ENCODE peak calls at places on chromosomes 3 and 15, in eight cellular contexts. G is mammary epithelial cell, O is HL-60, C is Peyer's patch, Y is stomach, F is AG04450, H is astrocyte, I is A673. L is an unnamed sample. For H3K27me3, the result is how much of the 10 kb centered on the place peaks cover.

GRCh38 chr3:48372862-48373435 is 930 bp downstream of the FBXW12 start:
- DNase-seq in G (no peak), O (no peak), C (no peak), Y (no peak), F (no peak), H (no peak), I (no peak), L (no peak)

GRCh38 chr3:170531557-170532335 is 54.1 kb downstream of the SLC7A14 start:
- DNase-seq in G (no peak), O (no peak), C (no peak), Y (no peak), F (no peak), H (no peak), I (no peak), L (no peak)

GRCh38 chr15:74173545-74174215 is at the start of gene ISLR:
- DNase-seq in G (no peak), O (no peak), C (peak), Y (no peak), F (no peak), H (peak), I (peak), L (no peak)

GRCh38 chr3:101829066-101829830 is 20.1 kb upstream of the NFKBIZ start:
- DNase-seq in G (peak), O (no peak), C (peak), Y (peak), F (no peak), H (peak), I (no peak), L (no peak)

GRCh38 chr15:74345051-74345450 is 22.4 kb downstream of the CYP11A1 start:
- DNase-seq in G (no peak), O (no peak), C (no peak), Y (no peak), F (no peak), H (peak), I (no peak), L (no peak)

GRCh38 chr3:122936335-122936734 is 91.2 kb downstream of the SEMA5B start:
- DNase-seq in G (no peak), O (no peak), C (no peak), Y (no peak), F (no peak), H (no peak), I (no peak), L (no peak)

GRCh38 chr3:197533396-197534347 is 22.1 kb downstream of the BDH1 start:
- DNase-seq in G (peak), O (no peak), C (no peak), Y (no peak), F (no peak), H (no peak), I (no peak), L (no peak)

GRCh38 chr3:102180291-102180931 is 254.4 kb upstream of the ZPLD1 start:
- DNase-seq in G (no peak), O (no peak), C (no peak), Y (no peak), F (peak), H (peak), I (peak), L (no peak)

GRCh38 chr3:98906230-98906629 is 4.7 kb upstream of the DCBLD2 start:
- DNase-seq in G (peak), O (no peak), C (no peak), Y (no peak), F (peak), H (peak), I (no peak), L (no peak)

GRCh38 chr3:42078686-42079085 is 12.5 kb upstream of the TRAK1 start:
- DNase-seq in G (no peak), O (no peak), C (no peak), Y (no peak), F (no peak), H (no peak), I (no peak), L (no peak)

GRCh38 chr3:119559441-119559963 is at the start of gene CD80:
- DNase-seq in G (peak), O (peak), C (peak), Y (peak), F (no peak), H (peak), I (peak), L (peak)

GRCh38 chr15:92817339-92817886 is 82.7 kb upstream of the CHD2 start:
- DNase-seq in G (no peak), O (no peak), C (peak), Y (no peak), F (no peak), H (no peak), I (no peak), L (no peak)

GRCh38 chr15:56228854-56229253 is 14.8 kb downstream of the RFX7 start:
- DNase-seq in G (no peak), O (no peak), C (no peak), Y (no peak), F (no peak), H (no peak), I (no peak), L (no peak)

GRCh38 chr3:174170248-174170647 is 688.9 kb upstream of the NAALADL2 start:
- DNase-seq in G (no peak), O (no peak), C (no peak), Y (no peak), F (no peak), H (no peak), I (peak), L (no peak)

GRCh38 chr3:176807938-176808337 is 389.3 kb downstream of the TBL1XR1 start:
- DNase-seq in G (no peak), O (no peak), C (no peak), Y (no peak), F (no peak), H (no peak), I (no peak), L (no peak)

GRCh38 chr3:190443257-190443656 is 6.4 kb downstream of the TMEM207 start:
- DNase-seq in G (no peak), O (peak), C (no peak), Y (no peak), F (no peak), H (no peak), I (peak), L (no peak)

GRCh38 chr3:53195602-53196574 is 34.9 kb downstream of the PRKCD start:
- DNase-seq in G (peak), O (no peak), C (peak), Y (peak), F (no peak), H (no peak), I (peak), L (peak)

GRCh38 chr3:21020043-21020442 is 731.0 kb downstream of the ZNF385D start:
- DNase-seq in G (no peak), O (no peak), C (no peak), Y (no peak), F (no peak), H (no peak), I (no peak), L (no peak)

GRCh38 chr15:51132384-51133139 is 37.9 kb upstream of the TNFAIP8L3 start:
- DNase-seq in G (peak), O (no peak), C (no peak), Y (no peak), F (peak), H (peak), I (peak), L (no peak)

GRCh38 chr15:77012868-77013267 is 17.9 kb downstream of the PSTPIP1 start:
- DNase-seq in G (no peak), O (no peak), C (peak), Y (no peak), F (no peak), H (no peak), I (no peak), L (no peak)

GRCh38 chr15:68218847-68219798 is 10.4 kb downstream of the CLN6 start:
- DNase-seq in G (no peak), O (no peak), C (peak), Y (peak), F (no peak), H (no peak), I (no peak), L (no peak)

GRCh38 chr3:156142649-156143048 is 22.3 kb downstream of the KCNAB1 start:
- DNase-seq in G (no peak), O (no peak), C (no peak), Y (no peak), F (no peak), H (no peak), I (no peak), L (no peak)

GRCh38 chr3:65886376-65886775 is 152.3 kb downstream of the MAGI1 start:
- DNase-seq in G (no peak), O (no peak), C (no peak), Y (no peak), F (no peak), H (no peak), I (no peak), L (no peak)

GRCh38 chr15:75153084-75153483 is 48.6 kb upstream of the C15orf39 start:
- DNase-seq in G (no peak), O (peak), C (peak), Y (no peak), F (no peak), H (peak), I (peak), L (no peak)

GRCh38 chr3:4720316-4721075 is 227.3 kb downstream of the ITPR1 start:
- DNase-seq in G (peak), O (peak), C (peak), Y (peak), F (no peak), H (peak), I (peak), L (no peak)

GRCh38 chr3:81308296-81308695 is 453.1 kb downstream of the GBE1 start:
- DNase-seq in G (no peak), O (no peak), C (no peak), Y (no peak), F (no peak), H (peak), I (no peak), L (no peak)

GRCh38 chr3:171862993-171863521 is 19.9 kb downstream of the TMEM212 start:
- DNase-seq in G (no peak), O (no peak), C (no peak), Y (no peak), F (no peak), H (peak), I (no peak), L (no peak)

GRCh38 chr3:187456268-187456667 is 88.1 kb downstream of the RTP4 start:
- DNase-seq in G (no peak), O (no peak), C (no peak), Y (peak), F (no peak), H (no peak), I (peak), L (no peak)

GRCh38 chr3:197305854-197306253 is 7.4 kb upstream of the DLG1 start:
- DNase-seq in G (peak), O (no peak), C (no peak), Y (no peak), F (peak), H (peak), I (no peak), L (peak)

GRCh38 chr15:58066042-58066867 is 744 bp upstream of the ALDH1A2 start:
- DNase-seq in G (peak), O (no peak), C (peak), Y (peak), F (no peak), H (no peak), I (peak), L (peak)
- H3K27me3 ChIP-seq in G (under half), O (half or more), C (under half), Y (under half), F (under half), H (half or more), I (half or more), L (under half)

DNA sequence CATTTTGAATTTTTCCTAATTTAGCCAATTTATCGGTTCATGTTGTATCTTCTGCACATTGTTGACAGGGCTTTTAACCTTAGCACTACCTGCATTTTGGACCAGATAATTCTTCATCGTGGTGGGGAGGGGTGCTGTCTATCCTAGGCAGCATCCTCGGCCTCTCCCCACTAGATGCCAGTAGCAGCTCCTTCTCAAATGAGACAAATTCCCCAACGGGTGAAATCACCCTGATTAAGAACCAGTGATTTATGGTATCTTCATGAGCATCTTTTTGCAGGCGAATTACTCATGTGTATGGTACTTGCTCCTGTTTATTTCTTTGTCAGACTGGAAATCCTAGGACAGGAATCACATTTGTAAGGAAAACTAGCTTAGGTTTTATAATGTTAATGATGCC is 68.0 kb downstream of the C3orf70 start:
- DNase-seq in G (peak), O (no peak), C (no peak), Y (no peak), F (peak), H (peak), I (no peak), L (no peak)
- TF ChIP-seq CTCF in G (no peak), O (no peak), C (no peak), Y (no peak), F (peak), H (peak), I (no peak), L (no peak)

DNA sequence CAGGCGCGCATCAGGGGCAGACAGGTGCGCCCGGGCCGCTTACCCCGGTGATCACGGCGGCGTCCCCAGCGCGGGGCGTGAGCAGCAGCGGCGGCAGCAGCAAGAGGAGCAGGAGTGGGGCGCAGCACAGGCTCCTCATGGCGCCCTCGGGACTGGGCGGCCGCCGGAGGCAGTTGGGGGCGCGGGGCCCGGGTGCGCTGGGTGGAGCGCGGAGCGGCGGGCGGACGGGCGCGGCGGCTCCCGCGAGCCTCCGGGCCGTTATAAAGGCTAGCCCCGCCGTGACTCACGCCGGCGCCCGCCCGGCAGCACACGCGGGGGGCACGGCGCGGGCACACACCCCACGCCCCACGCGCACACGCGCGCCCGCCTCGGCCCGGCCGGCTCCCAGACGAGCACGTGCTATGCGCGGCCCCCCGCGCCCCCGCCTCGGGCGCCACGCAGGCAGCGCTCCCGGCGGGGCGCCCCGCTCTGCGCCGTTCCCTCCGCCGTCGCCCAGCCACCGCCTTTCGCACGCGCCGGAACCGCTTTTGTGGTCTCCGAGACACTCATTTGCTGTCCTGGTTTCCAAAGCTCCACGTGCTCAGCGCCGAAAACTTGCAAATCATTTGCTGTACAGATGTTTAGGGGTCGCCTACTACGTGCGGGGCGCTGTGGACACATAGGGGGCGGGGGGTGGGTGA is at the start of gene PROK2:
- DNase-seq in G (no peak), O (no peak), C (no peak), Y (no peak), F (no peak), H (no peak), I (peak), L (no peak)
- H3K27me3 ChIP-seq in G (under half), O (under half), C (under half), Y (under half), F (under half), H (half or more), I (under half), L (under half)

GRCh38 chr3:70061111-70061510 is 61.6 kb downstream of the SAMMSON start:
- DNase-seq in G (no peak), O (no peak), C (no peak), Y (no peak), F (no peak), H (no peak), I (no peak), L (no peak)

GRCh38 chr3:70069557-70069956 is 70.0 kb downstream of the SAMMSON start:
- DNase-seq in G (no peak), O (no peak), C (no peak), Y (no peak), F (no peak), H (no peak), I (no peak), L (no peak)

GRCh38 chr3:70065666-70066253 is 66.2 kb downstream of the SAMMSON start:
- DNase-seq in G (no peak), O (no peak), C (no peak), Y (peak), F (no peak), H (no peak), I (peak), L (no peak)

GRCh38 chr3:70067860-70068479 is 68.4 kb downstream of the SAMMSON start:
- DNase-seq in G (no peak), O (no peak), C (no peak), Y (no peak), F (no peak), H (peak), I (no peak), L (no peak)

GRCh38 chr3:70064194-70064787 is 64.8 kb downstream of the SAMMSON start:
- DNase-seq in G (peak), O (no peak), C (peak), Y (no peak), F (peak), H (no peak), I (peak), L (no peak)
- TF ChIP-seq CTCF in G (peak), O (peak), C (peak), Y (peak), F (peak), H (peak), I (peak), L (peak)

GRCh38 chr15:100922192-100923040 is 3.3 kb downstream of the LRRK1 start:
- DNase-seq in G (no peak), O (peak), C (no peak), Y (no peak), F (no peak), H (no peak), I (no peak), L (peak)

GRCh38 chr15:100923076-100923475 is 3.9 kb downstream of the LRRK1 start:
- DNase-seq in G (no peak), O (no peak), C (no peak), Y (no peak), F (no peak), H (no peak), I (no peak), L (no peak)

GRCh38 chr15:100924436-100924835 is 5.3 kb downstream of the LRRK1 start:
- DNase-seq in G (no peak), O (no peak), C (no peak), Y (no peak), F (no peak), H (no peak), I (no peak), L (no peak)

GRCh38 chr15:100925480-100925879 is 6.3 kb downstream of the LRRK1 start:
- DNase-seq in G (no peak), O (no peak), C (no peak), Y (no peak), F (no peak), H (no peak), I (no peak), L (no peak)

GRCh38 chr15:100923902-100924301 is 4.7 kb downstream of the LRRK1 start:
- DNase-seq in G (no peak), O (no peak), C (no peak), Y (no peak), F (no peak), H (no peak), I (no peak), L (no peak)
- H3K27me3 ChIP-seq in G (under half), O (under half), C (under half), Y (under half), F (under half), H (under half), I (under half), L (under half)

DNA sequence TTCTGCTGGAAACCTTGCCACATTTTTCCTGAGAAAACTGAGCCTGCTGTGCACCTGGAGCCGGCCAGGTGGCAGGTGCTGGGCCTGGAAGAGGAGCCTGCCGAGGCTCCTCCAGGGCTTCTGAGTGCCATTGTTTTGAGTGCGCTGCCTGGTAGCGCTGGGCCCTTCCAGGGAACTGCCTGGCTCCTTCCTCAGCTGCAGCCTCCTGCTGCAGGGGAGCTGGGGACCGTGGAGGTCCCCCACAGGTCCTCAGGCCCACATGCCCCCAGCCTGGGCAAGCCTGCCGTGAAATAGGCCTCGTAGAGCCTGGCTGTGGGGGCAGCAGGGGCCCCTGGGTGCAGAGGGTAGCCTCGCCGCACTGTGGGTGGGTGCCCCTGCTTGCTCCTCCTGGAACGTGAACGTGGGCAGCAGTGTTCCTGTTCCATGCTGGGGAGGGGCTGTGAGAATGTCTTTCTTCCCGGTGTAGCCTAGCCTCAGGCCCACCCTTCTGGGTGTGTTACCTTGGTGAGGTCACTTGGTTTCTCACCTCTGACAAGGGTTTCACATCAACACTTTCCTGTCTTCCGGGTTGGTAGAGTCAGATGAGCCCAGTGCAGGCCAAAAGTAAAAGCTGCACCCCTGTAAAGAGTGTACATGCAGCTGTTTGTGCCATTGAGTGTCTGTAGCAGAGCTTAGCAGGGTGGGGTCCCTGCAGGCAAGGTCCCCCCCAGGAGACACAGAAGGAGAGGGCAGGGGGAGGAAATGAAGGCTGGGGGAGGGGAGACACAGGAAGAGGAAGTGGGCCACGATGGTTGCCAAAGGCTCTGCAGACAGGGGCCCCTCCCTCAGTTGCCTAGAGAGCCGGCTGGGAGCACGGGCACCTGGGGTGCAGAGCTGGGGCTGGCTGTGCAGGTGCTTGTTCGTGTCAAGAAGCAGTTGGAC is 34.5 kb downstream of the KLF13 start:
- DNase-seq in G (no peak), O (peak), C (peak), Y (peak), F (no peak), H (no peak), I (no peak), L (peak)
- TF ChIP-seq CTCF in G (no peak), O (no peak), C (no peak), Y (peak), F (no peak), H (no peak), I (no peak), L (no peak)

GRCh38 chr15:66138096-66138783 is 115.3 kb downstream of the MEGF11 start:
- DNase-seq in G (no peak), O (no peak), C (no peak), Y (no peak), F (no peak), H (no peak), I (no peak), L (no peak)

GRCh38 chr15:66136948-66137347 is 116.6 kb downstream of the MEGF11 start:
- DNase-seq in G (no peak), O (no peak), C (no peak), Y (no peak), F (no peak), H (no peak), I (no peak), L (no peak)

GRCh38 chr15:66138882-66139281 is 114.7 kb downstream of the MEGF11 start:
- DNase-seq in G (no peak), O (no peak), C (no peak), Y (no peak), F (no peak), H (no peak), I (no peak), L (no peak)

GRCh38 chr15:66142341-66142740 is 111.2 kb downstream of the MEGF11 start:
- DNase-seq in G (no peak), O (no peak), C (no peak), Y (no peak), F (no peak), H (no peak), I (no peak), L (no peak)

GRCh38 chr15:66139816-66140215 is 113.7 kb downstream of the MEGF11 start:
- DNase-seq in G (no peak), O (no peak), C (no peak), Y (no peak), F (no peak), H (no peak), I (no peak), L (no peak)
- H3K27me3 ChIP-seq in G (under half), O (under half), C (under half), Y (under half), F (under half), H (under half), I (under half), L (under half)

GRCh38 chr3:69386535-69387385 is 872 bp upstream of the FRMD4B start:
- DNase-seq in G (peak), O (no peak), C (no peak), Y (no peak), F (no peak), H (no peak), I (no peak), L (no peak)
- TF ChIP-seq CTCF in G (no peak), O (no peak), C (no peak), Y (no peak), F (no peak), H (no peak), I (no peak), L (no peak)

L was measured in GM06990.